ENCODE peak calls at places on chromosomes 1 and 21, in seven cellular contexts. U, R, H, W, Z, V and J are unnamed samples.
A peak's percentile ranks its signal among the peaks of the same experiment; 100 is the strongest.

GRCh38 chr1:111719561-111720239 is 19.5 kb downstream of the INKA2 start:
- DNase-seq in U (peak; percentile 65), R (peak; percentile 71), H (no peak), W (no peak), Z (no peak), V (peak; percentile 34), J (no peak)

GRCh38 chr1:1073743-1074587 is at the start of gene RNF223:
- DNase-seq in U (no peak), R (peak; percentile 18), H (no peak), W (no peak), Z (peak; percentile 88), V (peak; percentile 56), J (peak; percentile 72)

GRCh38 chr1:177065430-177065829 is 99.1 kb downstream of the ASTN1 start:
- DNase-seq in U (no peak), R (no peak), H (no peak), W (no peak), Z (no peak), V (no peak), J (no peak)

GRCh38 chr21:26849428-26850115 is 4.4 kb upstream of the ADAMTS1 start:
- DNase-seq in U (no peak), R (no peak), H (no peak), W (no peak), Z (peak; percentile 6), V (peak; percentile 37), J (no peak)

GRCh38 chr21:14942801-14943490 is 121.9 kb downstream of the NRIP1 start:
- DNase-seq in U (no peak), R (no peak), H (no peak), W (no peak), Z (no peak), V (no peak), J (no peak)

GRCh38 chr21:20351138-20351537 is 647.1 kb upstream of the NCAM2 start:
- DNase-seq in U (no peak), R (no peak), H (no peak), W (no peak), Z (no peak), V (no peak), J (no peak)

GRCh38 chr1:62286778-62287224 is 32.4 kb downstream of the KANK4 start:
- DNase-seq in U (no peak), R (no peak), H (no peak), W (no peak), Z (no peak), V (peak; percentile 55), J (peak; percentile 27)

GRCh38 chr1:10671551-10672375 is 124.7 kb downstream of the CASZ1 start:
- DNase-seq in U (no peak), R (no peak), H (no peak), W (no peak), Z (no peak), V (no peak), J (no peak)

GRCh38 chr1:245825128-245825901 is 670.5 kb downstream of the KIF26B start:
- DNase-seq in U (no peak), R (peak; percentile 34), H (no peak), W (no peak), Z (no peak), V (no peak), J (no peak)

GRCh38 chr1:218284377-218284916 is 646 bp upstream of the RRP15 start:
- DNase-seq in U (no peak), R (peak; percentile 25), H (no peak), W (no peak), Z (no peak), V (no peak), J (no peak)

GRCh38 chr21:46080171-46081021 is 17.5 kb upstream of the COL6A2 start:
- DNase-seq in U (peak; percentile 75), R (peak; percentile 82), H (no peak), W (no peak), Z (no peak), V (no peak), J (no peak)

GRCh38 chr1:78255378-78255777 is 209.6 kb downstream of the GIPC2 start:
- DNase-seq in U (no peak), R (no peak), H (no peak), W (no peak), Z (no peak), V (no peak), J (no peak)

GRCh38 chr1:231040019-231040799 is at the start of gene FAM89A:
- DNase-seq in U (peak; percentile 68), R (peak; percentile 68), H (peak; percentile 55), W (peak; percentile 56), Z (peak; percentile 4), V (no peak), J (no peak)

GRCh38 chr1:111831153-111831552 is 75.5 kb downstream of the DDX20 start:
- DNase-seq in U (no peak), R (no peak), H (no peak), W (no peak), Z (no peak), V (no peak), J (no peak)

GRCh38 chr1:7558921-7559869 is 211.9 kb upstream of the VAMP3 start:
- DNase-seq in U (no peak), R (peak; percentile 9), H (no peak), W (no peak), Z (no peak), V (no peak), J (no peak)

GRCh38 chr1:89821322-89822108 is 683 bp downstream of the LRRC8D start:
- DNase-seq in U (peak; percentile 51), R (peak; percentile 45), H (peak; percentile 48), W (peak; percentile 49), Z (no peak), V (peak; percentile 42), J (no peak)

GRCh38 chr1:20183876-20184275 is 2.0 kb upstream of the UBXN10 start:
- DNase-seq in U (no peak), R (no peak), H (no peak), W (no peak), Z (no peak), V (no peak), J (no peak)

GRCh38 chr21:26977741-26978140 is 10.9 kb upstream of the ADAMTS5 start:
- DNase-seq in U (no peak), R (no peak), H (no peak), W (no peak), Z (no peak), V (no peak), J (no peak)

GRCh38 chr1:18820791-18821641 is 38.4 kb downstream of the TAS1R2 start:
- DNase-seq in U (peak; percentile 72), R (peak; percentile 81), H (peak; percentile 16), W (peak; percentile 54), Z (peak; percentile 37), V (peak; percentile 38), J (no peak)

GRCh38 chr1:64235133-64235532 is 31.7 kb downstream of the UBE2U start:
- DNase-seq in U (no peak), R (no peak), H (no peak), W (no peak), Z (no peak), V (peak; percentile 41), J (no peak)

GRCh38 chr1:110196917-110197782 is 13.0 kb upstream of the KCNC4 start:
- DNase-seq in U (no peak), R (no peak), H (peak; percentile 36), W (peak; percentile 31), Z (peak; percentile 38), V (peak; percentile 46), J (no peak)

DNA sequence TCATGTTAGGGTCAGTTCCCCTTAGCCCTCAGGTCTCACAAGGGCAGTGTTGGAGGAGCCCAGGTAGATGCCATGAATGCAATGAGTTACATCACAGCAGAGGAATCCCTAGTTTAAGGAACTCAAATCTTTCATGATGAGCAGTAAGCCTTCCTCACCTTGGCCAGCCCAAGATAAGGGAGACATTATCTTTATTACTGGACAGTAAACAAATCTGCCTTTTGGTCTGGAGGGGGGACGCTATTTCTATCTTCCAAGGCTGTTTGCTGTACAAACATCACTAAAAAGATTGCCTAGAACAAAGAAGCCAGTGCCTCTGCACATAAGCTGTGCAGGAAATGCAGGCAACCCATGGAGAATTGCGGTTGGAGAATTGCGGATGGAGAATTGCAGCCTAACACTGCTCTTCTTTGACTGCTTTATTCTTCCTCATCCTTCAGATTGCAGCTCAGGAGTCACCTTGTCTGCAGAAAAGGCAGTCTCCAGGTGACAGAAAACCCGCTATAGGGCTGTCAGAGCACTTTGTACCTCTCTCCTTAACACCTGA is 2.3 kb upstream of the CHI3L1 start:
- DNase-seq in U (no peak), R (no peak), H (no peak), W (no peak), Z (no peak), V (no peak), J (no peak)
- H3K27ac ChIP-seq in U (no peak overlapping the region), R (no peak overlapping the region), H (no peak overlapping the region), W (no peak overlapping the region), Z (no peak overlapping the region), V (no peak overlapping the region), J (no peak overlapping the region)

GRCh38 chr21:37145635-37146111 is 72.6 kb downstream of the TTC3 start:
- DNase-seq in U (no peak), R (no peak), H (no peak), W (no peak), Z (peak; percentile 19), V (peak; percentile 88), J (peak; percentile 66)

GRCh38 chr21:37149411-37149810 is 76.4 kb downstream of the TTC3 start:
- DNase-seq in U (no peak), R (no peak), H (no peak), W (no peak), Z (no peak), V (peak; percentile 14), J (no peak)

DNA sequence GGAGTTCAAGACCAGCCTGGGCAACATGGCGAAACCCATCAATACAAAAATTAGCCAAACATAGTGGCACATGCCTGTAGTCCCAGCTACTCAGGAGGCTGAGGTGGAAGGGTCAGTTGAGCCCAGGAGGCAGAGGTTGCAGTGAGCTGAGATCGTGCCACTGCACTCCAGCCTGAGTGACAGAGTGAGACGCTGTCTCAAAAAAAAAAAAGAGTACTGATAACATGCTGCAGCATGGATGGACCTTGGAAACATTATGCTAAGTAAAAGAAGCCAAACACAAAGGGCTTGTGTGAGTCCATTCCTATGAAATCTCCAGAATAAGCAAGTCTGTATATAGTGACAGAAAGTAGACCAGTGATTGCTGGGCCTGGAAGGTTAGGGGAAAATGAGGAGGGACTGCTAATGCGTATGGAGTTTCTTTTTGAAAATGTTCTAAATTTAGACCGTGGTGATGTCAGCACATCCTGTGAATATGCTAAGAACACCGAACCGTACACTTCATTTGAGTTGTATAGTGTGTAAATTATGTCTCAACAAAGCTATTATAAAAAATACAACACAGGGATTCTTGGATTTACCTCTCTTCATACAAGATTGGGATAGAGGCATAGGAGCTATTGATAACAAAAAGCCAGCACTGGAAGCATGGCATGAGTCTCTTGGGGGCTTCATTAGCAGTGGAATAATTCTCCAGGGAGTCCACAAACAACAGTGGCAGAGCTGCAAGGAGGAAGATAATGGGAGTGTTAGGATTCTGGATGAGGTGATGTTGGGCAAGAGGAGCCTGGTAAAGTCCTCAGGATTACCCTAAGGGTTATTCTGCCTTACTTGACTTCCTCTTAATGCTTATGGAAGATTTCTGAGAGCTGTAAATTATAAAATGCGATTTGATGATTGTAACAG is 73.5 kb downstream of the TTC3 start:
- DNase-seq in U (no peak), R (no peak), H (no peak), W (no peak), Z (no peak), V (no peak), J (no peak)
- H3K27ac ChIP-seq in U (peak overlapping the region; percentile 58), R (peak overlapping the region; percentile 19), H (no peak overlapping the region), W (no peak overlapping the region), Z (no peak overlapping the region), V (no peak overlapping the region), J (peak overlapping the region; percentile 10)

GRCh38 chr1:164563821-164564251 is 4.9 kb downstream of the PBX1 start:
- DNase-seq in U (no peak), R (no peak), H (no peak), W (no peak), Z (no peak), V (peak; percentile 27), J (no peak)
- H3K27ac ChIP-seq in U (peak overlapping the region; percentile 85), R (peak overlapping the region; percentile 64), H (no peak overlapping the region), W (peak overlapping the region; percentile 88), Z (no peak overlapping the region), V (peak overlapping the region; percentile 44), J (peak overlapping the region; percentile 11)

GRCh38 chr1:204924013-204924759 is 53.5 kb downstream of the NFASC start:
- DNase-seq in U (no peak), R (no peak), H (no peak), W (no peak), Z (no peak), V (no peak), J (no peak)
- H3K27ac ChIP-seq in U (peak overlapping the region; percentile 27), R (no peak overlapping the region), H (no peak overlapping the region), W (no peak overlapping the region), Z (no peak overlapping the region), V (no peak overlapping the region), J (no peak overlapping the region)